ENCODE peak calls at places on chromosomes 3 and 15, in four cellular contexts. L, G, A and W are unnamed samples.

GRCh38 chr3:8458711-8459110 is 42.9 kb upstream of the LMCD1 start:
- DNase-seq in G (no peak), A (no peak), L (no peak), W (no peak)

GRCh38 chr3:126521122-126521891 is 2.6 kb upstream of the CHST13 start:
- DNase-seq in A (no peak), L (no peak), G (peak; percentile 69), W (no peak)

GRCh38 chr15:43516185-43516584 is 1.2 kb upstream of the MAP1A start:
- DNase-seq in G (no peak), L (no peak), A (no peak), W (no peak)

GRCh38 chr3:52317601-52318000 is 1.5 kb downstream of the DNAH1 start:
- DNase-seq in G (peak; percentile 92), A (peak; percentile 75), L (peak; percentile 77), W (peak; percentile 65)

GRCh38 chr3:155604126-155604525 is 140.7 kb downstream of the PLCH1 start:
- DNase-seq in A (no peak), G (no peak), L (no peak), W (no peak)

GRCh38 chr3:121232309-121233225 is 313.2 kb downstream of the POLQ start:
- DNase-seq in A (no peak), G (no peak), L (no peak), W (no peak)

GRCh38 chr15:52491460-52491859 is 37.2 kb downstream of the MYO5A start:
- DNase-seq in L (no peak), A (no peak), G (no peak), W (no peak)

GRCh38 chr15:88127477-88127799 is 129.1 kb downstream of the NTRK3 start:
- DNase-seq in L (no peak), A (no peak), G (no peak), W (no peak)

GRCh38 chr15:81858136-81858535 is 187.7 kb downstream of the MEX3B start:
- DNase-seq in L (no peak), A (no peak), G (no peak), W (no peak)

GRCh38 chr3:42115223-42115622 is 24.1 kb downstream of the TRAK1 start:
- DNase-seq in G (peak; percentile 54), A (no peak), L (no peak), W (no peak)

GRCh38 chr3:9681011-9681722 is 22.5 kb upstream of the CPNE9 start:
- DNase-seq in L (no peak), G (no peak), A (no peak), W (no peak)

GRCh38 chr3:113546414-113546893 is 14.1 kb downstream of the SIDT1 start:
- DNase-seq in A (no peak), G (no peak), L (no peak), W (no peak)

GRCh38 chr15:69904296-69904560 is 193.5 kb downstream of the TLE3 start:
- DNase-seq in A (no peak), L (no peak), G (no peak), W (no peak)

GRCh38 chr15:84023636-84024035 is 211.9 kb upstream of the GOLGA6L4 start:
- DNase-seq in A (no peak), L (peak; percentile 17), G (no peak), W (no peak)

DNA sequence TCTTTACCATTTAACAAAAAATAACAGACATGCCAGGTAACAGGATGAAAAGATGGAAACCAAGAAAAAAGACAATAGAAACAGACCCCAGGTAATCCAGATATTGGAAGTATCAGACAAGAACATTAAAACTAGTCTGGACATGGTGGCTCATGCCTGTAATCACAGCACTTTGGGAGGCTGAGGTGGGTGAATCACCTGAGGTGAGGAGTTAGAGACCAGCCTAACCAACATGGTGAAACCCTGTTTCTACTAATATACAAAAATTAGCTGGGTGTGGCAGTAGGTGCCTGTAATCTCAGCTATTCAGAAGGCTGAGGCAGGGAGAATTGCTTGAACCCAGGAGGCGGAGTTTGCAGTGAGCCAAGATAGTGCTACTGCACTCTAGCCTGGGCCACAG is 40.6 kb downstream of the ACAD9 start:
- DNase-seq in G (no peak), A (no peak), L (no peak), W (no peak)
- H3K9me3 ChIP-seq in G (peaks cover 43% of the 10 kb centered on the region), A (no peaks in the 10 kb centered on the region), L (no peaks in the 10 kb centered on the region), W (no peaks in the 10 kb centered on the region)

GRCh38 chr15:27077790-27078189 is 106.8 kb downstream of the GABRG3 start:
- DNase-seq in L (no peak), A (no peak), G (no peak), W (no peak)

GRCh38 chr15:27070816-27071215 is 99.8 kb downstream of the GABRG3 start:
- DNase-seq in G (no peak), A (no peak), L (no peak), W (no peak)

GRCh38 chr15:27074179-27074578 is 103.2 kb downstream of the GABRG3 start:
- DNase-seq in L (no peak), A (no peak), G (no peak), W (no peak)
- H3K9me3 ChIP-seq in L (no peaks in the 10 kb centered on the region), A (no peaks in the 10 kb centered on the region), G (peaks cover 19% of the 10 kb centered on the region), W (no peaks in the 10 kb centered on the region)

GRCh38 chr15:33043636-33044035 is 150.9 kb downstream of the FMN1 start:
- DNase-seq in A (no peak), G (no peak), L (no peak), W (no peak)

GRCh38 chr15:33048255-33048654 is 146.3 kb downstream of the FMN1 start:
- DNase-seq in G (no peak), L (no peak), A (no peak), W (no peak)

GRCh38 chr15:33047077-33047476 is 147.4 kb downstream of the FMN1 start:
- DNase-seq in G (no peak), L (no peak), A (no peak), W (no peak)

GRCh38 chr15:33045066-33045810 is 149.3 kb downstream of the FMN1 start:
- DNase-seq in L (no peak), A (no peak), G (no peak), W (no peak)

DNA sequence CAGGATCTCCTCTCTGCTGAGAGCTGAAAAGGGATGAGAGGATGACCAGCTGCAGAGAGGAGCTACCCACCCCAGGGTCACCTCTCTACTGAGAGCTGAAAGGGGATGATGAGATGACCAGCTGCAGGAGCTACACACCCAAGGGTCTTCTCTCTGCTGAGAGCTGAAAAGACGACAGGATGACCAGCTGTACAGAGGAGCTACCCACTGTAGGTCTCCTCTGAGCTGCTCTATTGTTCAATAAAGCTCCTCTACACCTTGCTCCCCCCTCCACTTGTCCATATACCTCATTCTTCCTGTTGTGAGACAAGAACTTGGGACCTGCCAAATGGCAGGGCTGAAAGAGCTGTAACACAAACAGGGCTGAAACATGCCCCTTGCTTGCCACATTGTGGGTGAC is 149.9 kb downstream of the FMN1 start:
- DNase-seq in L (no peak), G (no peak), A (no peak), W (no peak)
- H3K9me3 ChIP-seq in L (no peaks in the 10 kb centered on the region), G (peaks cover 25% of the 10 kb centered on the region), A (no peaks in the 10 kb centered on the region), W (peaks cover 3% of the 10 kb centered on the region)

GRCh38 chr3:111373861-111374260 is 168.1 kb upstream of the CD96 start:
- DNase-seq in G (no peak), L (no peak), A (no peak), W (no peak)
- H3K9me3 ChIP-seq in G (peaks cover 41% of the 10 kb centered on the region), L (no peaks in the 10 kb centered on the region), A (no peaks in the 10 kb centered on the region), W (peaks cover 2% of the 10 kb centered on the region)

GRCh38 chr3:17782751-17783150 is 40.3 kb upstream of the TBC1D5 start:
- DNase-seq in A (no peak), L (no peak), G (no peak), W (no peak)
- H3K9me3 ChIP-seq in A (no peaks in the 10 kb centered on the region), L (no peaks in the 10 kb centered on the region), G (peaks cover 20% of the 10 kb centered on the region), W (no peaks in the 10 kb centered on the region)

GRCh38 chr15:27179789-27180188 is 208.8 kb downstream of the GABRG3 start:
- DNase-seq in A (no peak), L (no peak), G (no peak), W (no peak)

DNA sequence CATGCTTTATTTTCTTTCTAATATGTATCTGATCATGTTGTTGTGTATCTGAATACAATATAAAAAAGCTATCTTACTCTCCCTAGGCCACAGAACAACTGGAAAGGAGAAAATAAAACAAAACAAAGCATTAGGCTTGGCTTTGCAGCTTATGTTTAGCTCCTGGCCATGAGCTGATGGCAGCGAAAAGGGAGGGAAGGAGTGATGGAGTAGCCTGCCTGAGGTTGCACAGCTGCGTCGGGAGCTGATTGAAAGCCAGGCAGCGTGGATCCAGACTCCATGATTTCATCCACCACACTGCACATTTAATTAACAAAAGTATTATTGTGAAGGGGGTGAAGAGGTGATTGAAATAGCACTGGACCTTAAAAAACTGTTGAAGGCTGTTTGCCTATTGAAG is 212.2 kb downstream of the GABRG3 start:
- DNase-seq in G (no peak), L (no peak), A (no peak), W (no peak)
- H3K9me3 ChIP-seq in G (peaks cover 12% of the 10 kb centered on the region), L (no peaks in the 10 kb centered on the region), A (peaks cover 2% of the 10 kb centered on the region), W (no peaks in the 10 kb centered on the region)

GRCh38 chr15:56208185-56208584 is 35.5 kb downstream of the RFX7 start:
- DNase-seq in L (no peak), A (no peak), G (no peak), W (no peak)

GRCh38 chr15:56207711-56208110 is 36.0 kb downstream of the RFX7 start:
- DNase-seq in G (no peak), L (no peak), A (no peak), W (no peak)

GRCh38 chr15:56208641-56209155 is 35.0 kb downstream of the RFX7 start:
- DNase-seq in A (no peak), G (no peak), L (no peak), W (no peak)

GRCh38 chr15:56211960-56212550 is 31.6 kb downstream of the RFX7 start:
- DNase-seq in A (no peak), L (no peak), G (no peak), W (no peak)

GRCh38 chr15:56211064-56211463 is 32.6 kb downstream of the RFX7 start:
- DNase-seq in L (no peak), G (no peak), A (no peak), W (no peak)
- H3K9me3 ChIP-seq in L (no peaks in the 10 kb centered on the region), G (peaks cover 34% of the 10 kb centered on the region), A (no peaks in the 10 kb centered on the region), W (no peaks in the 10 kb centered on the region)